ENCODE peak calls at places on chromosome 22, in ten cellular contexts. One of them, this sample, is unnamed.

GRCh38 chr22:47379037-47379436 is 616.6 kb downstream of the TBC1D22A start:
- DNase-seq in right cardiac atrium: no peak
- DNase-seq in brain microvascular endothelial cell: no peak
- DNase-seq in aorta: peak
- DNase-seq in mesenchymal stem cell: no peak
- DNase-seq in RWPE2: peak
- DNase-seq in AG04450: no peak
- DNase-seq in fibroblast of lung: no peak
- DNase-seq in left lung: peak
- DNase-seq in upper lobe of right lung: peak
- DNase-seq in this sample: no peak

GRCh38 chr22:46196268-46196667 is 45.9 kb downstream of the PPARA start:
- DNase-seq in right cardiac atrium: peak
- DNase-seq in brain microvascular endothelial cell: no peak
- DNase-seq in aorta: no peak
- DNase-seq in mesenchymal stem cell: no peak
- DNase-seq in RWPE2: no peak
- DNase-seq in AG04450: no peak
- DNase-seq in fibroblast of lung: no peak
- DNase-seq in left lung: no peak
- DNase-seq in upper lobe of right lung: no peak
- DNase-seq in this sample: no peak

GRCh38 chr22:46649176-46650077 is 29.2 kb downstream of the GRAMD4 start:
- DNase-seq in right cardiac atrium: peak
- DNase-seq in brain microvascular endothelial cell: peak
- DNase-seq in aorta: no peak
- DNase-seq in mesenchymal stem cell: no peak
- DNase-seq in RWPE2: no peak
- DNase-seq in AG04450: peak
- DNase-seq in fibroblast of lung: peak
- DNase-seq in left lung: peak
- DNase-seq in upper lobe of right lung: no peak
- DNase-seq in this sample: peak

GRCh38 chr22:41435560-41435959 is 11.0 kb downstream of the TOB2 start:
- DNase-seq in right cardiac atrium: no peak
- DNase-seq in brain microvascular endothelial cell: no peak
- DNase-seq in aorta: no peak
- DNase-seq in mesenchymal stem cell: no peak
- DNase-seq in RWPE2: no peak
- DNase-seq in AG04450: no peak
- DNase-seq in fibroblast of lung: no peak
- DNase-seq in left lung: no peak
- DNase-seq in upper lobe of right lung: no peak
- DNase-seq in this sample: no peak

GRCh38 chr22:21714059-21714770 is 21.4 kb downstream of the YPEL1 start:
- DNase-seq in right cardiac atrium: no peak
- DNase-seq in brain microvascular endothelial cell: no peak
- DNase-seq in aorta: no peak
- DNase-seq in mesenchymal stem cell: no peak
- DNase-seq in RWPE2: no peak
- DNase-seq in AG04450: no peak
- DNase-seq in fibroblast of lung: no peak
- DNase-seq in left lung: no peak
- DNase-seq in upper lobe of right lung: no peak
- DNase-seq in this sample: no peak

GRCh38 chr22:45263790-45264269 is 20.9 kb upstream of the UPK3A start:
- DNase-seq in right cardiac atrium: peak
- DNase-seq in brain microvascular endothelial cell: peak
- DNase-seq in aorta: peak
- DNase-seq in mesenchymal stem cell: peak
- DNase-seq in RWPE2: no peak
- DNase-seq in AG04450: peak
- DNase-seq in fibroblast of lung: peak
- DNase-seq in left lung: peak
- DNase-seq in upper lobe of right lung: peak
- DNase-seq in this sample: peak

GRCh38 chr22:44638966-44639739 is 62.9 kb upstream of the PRR5 start:
- DNase-seq in right cardiac atrium: peak
- DNase-seq in brain microvascular endothelial cell: no peak
- DNase-seq in aorta: peak
- DNase-seq in mesenchymal stem cell: no peak
- DNase-seq in RWPE2: no peak
- DNase-seq in AG04450: no peak
- DNase-seq in fibroblast of lung: no peak
- DNase-seq in left lung: no peak
- DNase-seq in upper lobe of right lung: peak
- DNase-seq in this sample: no peak

GRCh38 chr22:41808400-41808799 is 7.9 kb downstream of the CCDC134 start:
- DNase-seq in right cardiac atrium: no peak
- DNase-seq in brain microvascular endothelial cell: no peak
- DNase-seq in aorta: no peak
- DNase-seq in mesenchymal stem cell: no peak
- DNase-seq in RWPE2: no peak
- DNase-seq in AG04450: no peak
- DNase-seq in fibroblast of lung: no peak
- DNase-seq in left lung: no peak
- DNase-seq in upper lobe of right lung: no peak
- DNase-seq in this sample: no peak

GRCh38 chr22:28341001-28341400 is 338.6 kb downstream of the TTC28 start:
- DNase-seq in right cardiac atrium: no peak
- DNase-seq in brain microvascular endothelial cell: no peak
- DNase-seq in aorta: no peak
- DNase-seq in mesenchymal stem cell: no peak
- DNase-seq in RWPE2: no peak
- DNase-seq in AG04450: no peak
- DNase-seq in fibroblast of lung: peak
- DNase-seq in left lung: no peak
- DNase-seq in upper lobe of right lung: no peak
- DNase-seq in this sample: no peak

GRCh38 chr22:41697126-41697775 is 2.1 kb upstream of the MEI1 start:
- DNase-seq in right cardiac atrium: peak
- DNase-seq in brain microvascular endothelial cell: peak
- DNase-seq in aorta: peak
- DNase-seq in mesenchymal stem cell: peak
- DNase-seq in RWPE2: peak
- DNase-seq in AG04450: peak
- DNase-seq in fibroblast of lung: peak
- DNase-seq in left lung: peak
- DNase-seq in upper lobe of right lung: peak
- DNase-seq in this sample: no peak

GRCh38 chr22:50236731-50237409 is 8.0 kb downstream of the TUBGCP6 start:
- DNase-seq in right cardiac atrium: no peak
- DNase-seq in brain microvascular endothelial cell: no peak
- DNase-seq in aorta: no peak
- DNase-seq in mesenchymal stem cell: peak
- DNase-seq in RWPE2: no peak
- DNase-seq in AG04450: no peak
- DNase-seq in fibroblast of lung: no peak
- DNase-seq in left lung: no peak
- DNase-seq in upper lobe of right lung: no peak
- DNase-seq in this sample: no peak

GRCh38 chr22:49767355-49768062 is 60.2 kb downstream of the BRD1 start:
- DNase-seq in right cardiac atrium: no peak
- DNase-seq in brain microvascular endothelial cell: peak
- DNase-seq in aorta: peak
- DNase-seq in mesenchymal stem cell: peak
- DNase-seq in RWPE2: no peak
- DNase-seq in AG04450: no peak
- DNase-seq in fibroblast of lung: peak
- DNase-seq in left lung: peak
- DNase-seq in upper lobe of right lung: peak
- DNase-seq in this sample: no peak

GRCh38 chr22:17108256-17109112 is 12.7 kb downstream of the TMEM121B start:
- DNase-seq in right cardiac atrium: no peak
- DNase-seq in brain microvascular endothelial cell: no peak
- DNase-seq in aorta: peak
- DNase-seq in mesenchymal stem cell: no peak
- DNase-seq in RWPE2: no peak
- DNase-seq in AG04450: no peak
- DNase-seq in fibroblast of lung: no peak
- DNase-seq in left lung: peak
- DNase-seq in upper lobe of right lung: no peak
- DNase-seq in this sample: no peak

GRCh38 chr22:17107547-17107810 is 13.7 kb downstream of the TMEM121B start:
- DNase-seq in right cardiac atrium: no peak
- DNase-seq in brain microvascular endothelial cell: no peak
- DNase-seq in aorta: peak
- DNase-seq in mesenchymal stem cell: no peak
- DNase-seq in RWPE2: no peak
- DNase-seq in AG04450: no peak
- DNase-seq in fibroblast of lung: no peak
- DNase-seq in left lung: no peak
- DNase-seq in upper lobe of right lung: no peak
- DNase-seq in this sample: no peak

GRCh38 chr22:17109113-17109865 is 11.9 kb downstream of the TMEM121B start:
- DNase-seq in right cardiac atrium: no peak
- DNase-seq in brain microvascular endothelial cell: no peak
- DNase-seq in aorta: peak
- DNase-seq in mesenchymal stem cell: no peak
- DNase-seq in RWPE2: no peak
- DNase-seq in AG04450: no peak
- DNase-seq in fibroblast of lung: no peak
- DNase-seq in left lung: no peak
- DNase-seq in upper lobe of right lung: no peak
- DNase-seq in this sample: no peak

GRCh38 chr22:17110791-17111550 is 10.2 kb downstream of the TMEM121B start:
- DNase-seq in right cardiac atrium: no peak
- DNase-seq in brain microvascular endothelial cell: no peak
- DNase-seq in aorta: peak
- DNase-seq in mesenchymal stem cell: no peak
- DNase-seq in RWPE2: no peak
- DNase-seq in AG04450: no peak
- DNase-seq in fibroblast of lung: no peak
- DNase-seq in left lung: no peak
- DNase-seq in upper lobe of right lung: no peak
- DNase-seq in this sample: no peak

DNA sequence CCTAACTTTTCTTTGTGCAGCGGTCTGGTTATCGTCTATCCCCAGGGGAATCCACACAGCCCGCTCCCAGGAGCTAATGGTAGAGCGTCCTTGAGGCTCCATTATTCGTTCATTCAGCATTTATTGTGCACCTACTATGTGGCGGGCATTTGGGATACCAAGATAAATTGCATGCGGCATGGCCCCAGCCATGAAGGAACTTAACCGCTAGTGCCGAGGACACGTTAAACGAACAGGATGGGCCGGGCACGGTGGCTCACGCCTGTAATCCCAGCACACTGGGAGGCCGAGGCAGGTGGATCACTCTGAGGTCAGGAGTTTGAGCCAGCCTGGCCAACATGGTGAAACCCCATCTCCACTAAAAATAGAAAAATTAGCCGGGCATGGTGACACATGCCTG is 11.2 kb downstream of the TMEM121B start:
- DNase-seq in right cardiac atrium: no peak
- DNase-seq in brain microvascular endothelial cell: no peak
- DNase-seq in aorta: peak
- DNase-seq in mesenchymal stem cell: no peak
- DNase-seq in RWPE2: no peak
- DNase-seq in AG04450: no peak
- DNase-seq in fibroblast of lung: no peak
- DNase-seq in left lung: no peak
- DNase-seq in upper lobe of right lung: no peak
- DNase-seq in this sample: no peak
- H3K27ac ChIP-seq in right cardiac atrium: no peak
- H3K27ac ChIP-seq in brain microvascular endothelial cell: no peak
- H3K27ac ChIP-seq in aorta: no peak
- H3K27ac ChIP-seq in mesenchymal stem cell: no peak
- H3K27ac ChIP-seq in RWPE2: no peak
- H3K27ac ChIP-seq in AG04450: no peak
- H3K27ac ChIP-seq in fibroblast of lung: no peak
- H3K27ac ChIP-seq in left lung: no peak
- H3K27ac ChIP-seq in upper lobe of right lung: no peak
- H3K27ac ChIP-seq in this sample: no peak

DNA sequence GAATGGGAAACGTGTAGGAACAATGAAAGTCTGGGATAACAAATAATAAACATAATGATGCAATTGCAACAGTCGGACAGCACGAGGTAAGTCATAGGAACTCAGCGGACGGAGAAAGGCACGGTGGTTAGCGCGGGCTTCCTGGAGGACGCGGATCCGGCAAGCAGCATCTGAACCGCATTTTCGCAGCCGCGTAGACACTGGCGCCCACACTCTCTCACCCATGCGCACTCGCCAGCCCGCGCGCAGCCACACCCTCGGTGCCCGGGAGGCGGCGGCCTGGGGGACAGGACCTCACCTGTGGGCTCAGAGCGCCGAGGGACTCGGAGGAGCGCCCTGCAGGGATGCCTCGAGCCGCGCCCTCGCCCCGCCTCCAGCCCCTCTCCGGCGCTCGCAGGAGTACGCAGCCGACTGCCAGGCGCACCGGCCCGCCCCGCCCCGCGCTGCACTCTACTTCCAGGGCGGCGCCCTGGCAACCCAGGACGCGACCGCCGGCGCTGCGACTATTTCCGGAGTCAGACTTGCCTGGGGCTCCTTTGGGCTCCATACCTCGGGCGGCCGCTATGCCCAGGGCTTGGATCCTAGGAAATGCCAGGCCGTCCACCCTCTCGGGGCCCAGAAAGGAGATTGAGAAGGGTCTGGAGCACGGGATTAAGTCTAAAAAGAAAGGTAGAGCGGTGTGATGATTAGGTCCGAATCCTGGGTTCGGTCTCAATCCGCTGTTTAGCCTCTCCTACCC is at the start of gene TTLL1:
- DNase-seq in right cardiac atrium: peak
- DNase-seq in brain microvascular endothelial cell: peak
- DNase-seq in aorta: peak
- DNase-seq in mesenchymal stem cell: peak
- DNase-seq in RWPE2: peak
- DNase-seq in AG04450: peak
- DNase-seq in fibroblast of lung: peak
- DNase-seq in left lung: peak
- DNase-seq in upper lobe of right lung: peak
- DNase-seq in this sample: no peak
- H3K27ac ChIP-seq in right cardiac atrium: peak
- H3K27ac ChIP-seq in brain microvascular endothelial cell: peak
- H3K27ac ChIP-seq in aorta: no peak
- H3K27ac ChIP-seq in mesenchymal stem cell: peak
- H3K27ac ChIP-seq in RWPE2: peak
- H3K27ac ChIP-seq in AG04450: peak
- H3K27ac ChIP-seq in fibroblast of lung: peak
- H3K27ac ChIP-seq in left lung: peak
- H3K27ac ChIP-seq in upper lobe of right lung: peak
- H3K27ac ChIP-seq in this sample: peak

GRCh38 chr22:36335621-36336020 is 52.1 kb downstream of the MYH9 start:
- DNase-seq in right cardiac atrium: no peak
- DNase-seq in brain microvascular endothelial cell: no peak
- DNase-seq in aorta: no peak
- DNase-seq in mesenchymal stem cell: peak
- DNase-seq in RWPE2: no peak
- DNase-seq in AG04450: no peak
- DNase-seq in fibroblast of lung: no peak
- DNase-seq in left lung: no peak
- DNase-seq in upper lobe of right lung: no peak
- DNase-seq in this sample: no peak
- H3K27ac ChIP-seq in right cardiac atrium: peak
- H3K27ac ChIP-seq in brain microvascular endothelial cell: peak
- H3K27ac ChIP-seq in aorta: peak
- H3K27ac ChIP-seq in mesenchymal stem cell: peak
- H3K27ac ChIP-seq in RWPE2: peak
- H3K27ac ChIP-seq in AG04450: peak
- H3K27ac ChIP-seq in fibroblast of lung: peak
- H3K27ac ChIP-seq in left lung: peak
- H3K27ac ChIP-seq in upper lobe of right lung: peak
- H3K27ac ChIP-seq in this sample: peak

GRCh38 chr22:38754247-38755154 is 1.3 kb downstream of the SUN2 start:
- DNase-seq in right cardiac atrium: peak
- DNase-seq in brain microvascular endothelial cell: no peak
- DNase-seq in aorta: peak
- DNase-seq in mesenchymal stem cell: peak
- DNase-seq in RWPE2: no peak
- DNase-seq in AG04450: peak
- DNase-seq in fibroblast of lung: peak
- DNase-seq in left lung: no peak
- DNase-seq in upper lobe of right lung: no peak
- DNase-seq in this sample: peak
- H3K27ac ChIP-seq in right cardiac atrium: peak
- H3K27ac ChIP-seq in brain microvascular endothelial cell: peak
- H3K27ac ChIP-seq in aorta: peak
- H3K27ac ChIP-seq in mesenchymal stem cell: peak
- H3K27ac ChIP-seq in RWPE2: peak
- H3K27ac ChIP-seq in AG04450: peak
- H3K27ac ChIP-seq in fibroblast of lung: peak
- H3K27ac ChIP-seq in left lung: peak
- H3K27ac ChIP-seq in upper lobe of right lung: peak
- H3K27ac ChIP-seq in this sample: peak

This sample was measured in epithelial cell of prostate.